ENCODE peak calls at places on chromosome 10, in eight cellular contexts. E is sigmoid colon, U is thyroid gland, R is heart left ventricle, M is tibial nerve, Y is endodermal cell, Z is HCT116, D is testis. I is an unnamed sample.

GRCh38 chr10:102604379-102604960 is 39.8 kb upstream of the TRIM8 start:
- DNase-seq in E (peak; percentile 56), R (no peak), Z (peak; percentile 86), D (no peak), U (no peak), Y (no peak), M (no peak), I (no peak)

GRCh38 chr10:105840288-105840770 is 1199.2 kb downstream of the SORCS3 start:
- DNase-seq in M (no peak), U (no peak), D (no peak), Z (no peak), R (no peak), E (no peak), Y (no peak), I (no peak)

GRCh38 chr10:121222842-121223241 is 371.7 kb downstream of the WDR11 start:
- DNase-seq in M (no peak), R (no peak), Y (no peak), D (no peak), Z (no peak), U (no peak), E (no peak), I (no peak)

GRCh38 chr10:27514243-27514642 is 10.1 kb downstream of the RAB18 start:
- DNase-seq in Z (no peak), E (no peak), U (no peak), D (no peak), M (no peak), R (no peak), Y (no peak), I (no peak)

GRCh38 chr10:129949411-129950335 is 14.4 kb downstream of the EBF3 start:
- DNase-seq in M (no peak), R (peak; percentile 88), U (no peak), Y (peak; percentile 82), Z (no peak), D (no peak), E (peak; percentile 69), I (peak; percentile 29)

GRCh38 chr10:115321360-115321759 is 228.2 kb downstream of the ATRNL1 start:
- DNase-seq in Z (no peak), U (no peak), D (no peak), Y (no peak), M (no peak), R (no peak), E (no peak), I (no peak)

GRCh38 chr10:8365935-8366911 is 311.7 kb downstream of the GATA3 start:
- DNase-seq in D (peak; percentile 65), Z (no peak), U (no peak), R (peak; percentile 58), M (no peak), Y (no peak), E (no peak), I (no peak)

GRCh38 chr10:123294109-123294508 is 139.9 kb downstream of the BUB3 start:
- DNase-seq in M (no peak), R (no peak), E (no peak), Y (no peak), Z (no peak), D (no peak), U (no peak), I (no peak)

GRCh38 chr10:110709964-110710587 is 65.9 kb downstream of the RBM20 start:
- DNase-seq in D (no peak), E (no peak), Z (no peak), R (no peak), U (no peak), Y (no peak), M (no peak), I (no peak)

GRCh38 chr10:73871915-73872710 is 2.2 kb downstream of the CAMK2G start:
- DNase-seq in D (no peak), E (peak; percentile 80), U (no peak), Y (no peak), R (no peak), M (no peak), Z (no peak), I (no peak)

GRCh38 chr10:22713853-22714523 is 390 bp downstream of the PIP4K2A start:
- DNase-seq in M (no peak), D (peak; percentile 19), U (peak; percentile 34), R (peak; percentile 38), Y (peak; percentile 80), E (peak; percentile 68), Z (no peak), I (peak; percentile 35)

GRCh38 chr10:625751-626711 is 63.4 kb downstream of the DIP2C start:
- DNase-seq in M (no peak), E (no peak), R (no peak), U (no peak), Z (no peak), Y (peak; percentile 43), D (no peak), I (no peak)

GRCh38 chr10:74034301-74034700 is 36.4 kb downstream of the VCL start:
- DNase-seq in R (no peak), D (no peak), M (no peak), Y (no peak), E (no peak), U (no peak), Z (no peak), I (no peak)

GRCh38 chr10:12949248-12949647 is 52.3 kb downstream of the CCDC3 start:
- DNase-seq in Z (peak; percentile 3), E (no peak), D (no peak), R (no peak), U (no peak), Y (peak; percentile 70), M (no peak), I (no peak)

GRCh38 chr10:24822557-24822956 is 98.9 kb upstream of the ARHGAP21 start:
- DNase-seq in D (no peak), M (no peak), U (no peak), Z (no peak), E (no peak), R (no peak), Y (no peak), I (no peak)

GRCh38 chr10:74880041-74880440 is 53.6 kb downstream of the KAT6B start:
- DNase-seq in R (no peak), Y (no peak), D (no peak), E (no peak), U (no peak), M (no peak), Z (no peak), I (no peak)

GRCh38 chr10:75344170-75344569 is 57.4 kb downstream of the ZNF503 start:
- DNase-seq in R (no peak), E (no peak), Y (no peak), M (no peak), Z (no peak), D (no peak), U (no peak), I (no peak)

GRCh38 chr10:72740526-72740925 is 48.6 kb downstream of the MCU start:
- DNase-seq in R (peak; percentile 53), Z (peak; percentile 45), E (peak; percentile 68), D (no peak), M (no peak), U (no peak), Y (peak; percentile 53), I (peak; percentile 23)

GRCh38 chr10:46555713-46556514 is 544 bp downstream of the GPRIN2 start:
- DNase-seq in M (peak; percentile 4), U (peak; percentile 60), Y (peak; percentile 96), Z (no peak), R (peak; percentile 26), D (peak; percentile 33), E (peak; percentile 66), I (peak; percentile 53)

GRCh38 chr10:121949473-121949872 is 21.6 kb upstream of the ATE1 start:
- DNase-seq in E (no peak), M (no peak), R (no peak), U (no peak), Y (no peak), D (no peak), Z (no peak), I (no peak)

GRCh38 chr10:120506674-120507073 is 49.6 kb downstream of the PLPP4 start:
- DNase-seq in M (no peak), E (no peak), D (no peak), U (no peak), Y (no peak), Z (no peak), R (no peak), I (no peak)

GRCh38 chr10:100863433-100863832 is 49.3 kb upstream of the SLF2 start:
- DNase-seq in Y (no peak), Z (no peak), E (no peak), R (no peak), D (no peak), M (no peak), U (no peak), I (no peak)
- H3K27me3 ChIP-seq in Y (peaks cover 90% of the 10 kb centered on the region), Z (peaks cover 14% of the 10 kb centered on the region), E (peaks cover 16% of the 10 kb centered on the region), R (peaks cover 7% of the 10 kb centered on the region), D (no peaks in the 10 kb centered on the region), M (peaks cover 70% of the 10 kb centered on the region), U (peaks cover 4% of the 10 kb centered on the region), I (no peaks in the 10 kb centered on the region)

DNA sequence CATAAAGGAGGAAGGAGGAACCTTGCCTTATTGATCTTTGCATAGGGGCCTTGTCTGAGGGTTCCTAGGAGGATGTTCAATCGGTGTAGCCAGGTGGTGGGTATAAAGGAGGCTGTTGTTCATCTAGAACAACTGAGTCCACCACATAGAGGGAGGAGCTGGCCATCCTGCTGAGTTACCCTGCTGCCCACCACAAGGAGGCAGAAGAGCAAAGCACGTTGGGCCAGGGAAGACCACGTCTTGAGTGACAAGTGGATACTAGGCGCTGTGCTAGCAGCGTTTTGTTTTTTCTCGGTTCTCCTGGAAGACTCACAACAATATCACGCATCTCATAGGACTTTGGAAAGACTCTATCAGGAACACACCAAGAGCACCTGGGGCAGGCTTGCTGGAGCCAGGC is 20.0 kb downstream of the FOXI2 start:
- DNase-seq in Y (peak; percentile 69), U (no peak), R (no peak), M (no peak), D (no peak), Z (peak; percentile 4), E (no peak), I (no peak)
- TF ChIP-seq CTCF in Y (peak; percentile 79), U (no peak), R (no peak), M (no peak), D (no peak), Z (peak; percentile 16), E (no peak), I (no peak)

GRCh38 chr10:96417432-96417831 is 58.6 kb upstream of the OPALIN start:
- DNase-seq in U (no peak), M (no peak), E (no peak), Y (peak; percentile 79), D (no peak), Z (no peak), R (no peak), I (no peak)
- H3K27me3 ChIP-seq in U (no peaks in the 10 kb centered on the region), M (no peaks in the 10 kb centered on the region), E (no peaks in the 10 kb centered on the region), Y (no peaks in the 10 kb centered on the region), D (no peaks in the 10 kb centered on the region), Z (peaks cover 9% of the 10 kb centered on the region), R (no peaks in the 10 kb centered on the region), I (no peaks in the 10 kb centered on the region)

GRCh38 chr10:79357180-79357579 is 9.9 kb downstream of the PPIF start:
- DNase-seq in R (no peak), Z (no peak), U (no peak), M (no peak), Y (no peak), E (no peak), D (peak; percentile 58), I (no peak)

GRCh38 chr10:79354615-79355014 is 7.3 kb downstream of the PPIF start:
- DNase-seq in Z (no peak), D (peak; percentile 0), E (no peak), Y (no peak), R (no peak), U (no peak), M (no peak), I (no peak)

GRCh38 chr10:79354141-79354540 is 6.9 kb downstream of the PPIF start:
- DNase-seq in R (no peak), D (peak; percentile 4), Y (no peak), Z (no peak), E (no peak), M (no peak), U (no peak), I (no peak)

GRCh38 chr10:79356104-79356503 is 8.8 kb downstream of the PPIF start:
- DNase-seq in R (no peak), Z (no peak), M (no peak), Y (no peak), E (no peak), U (no peak), D (peak; percentile 1), I (no peak)

GRCh38 chr10:79355420-79356010 is 8.2 kb downstream of the PPIF start:
- DNase-seq in E (no peak), D (peak; percentile 6), Z (no peak), Y (no peak), M (no peak), U (no peak), R (no peak), I (no peak)
- TF ChIP-seq CTCF in E (no peak), D (no peak), Z (no peak), Y (no peak), M (no peak), U (no peak), R (no peak), I (no peak)

I was measured in body of pancreas.